ENCODE peak calls at places on chromosomes 12 and 14, in six cellular contexts. One of them, this sample, is unnamed.

GRCh38 chr12:106681210-106681609 is 93.3 kb upstream of the RIC8B start:
- DNase-seq in H9: no peak
- DNase-seq in IMR-90: no peak
- DNase-seq in mesenchymal stem cell: no peak
- DNase-seq in neuronal stem cell: no peak
- DNase-seq in H1: no peak
- DNase-seq in this sample: no peak

GRCh38 chr12:20421338-20421890 is 53.1 kb downstream of the PDE3A start:
- DNase-seq in H9: no peak
- DNase-seq in IMR-90: no peak
- DNase-seq in mesenchymal stem cell: no peak
- DNase-seq in neuronal stem cell: no peak
- DNase-seq in H1: no peak
- DNase-seq in this sample: no peak

GRCh38 chr12:57236224-57236924 is 6.9 kb downstream of the SHMT2 start:
- DNase-seq in H9: peak
- DNase-seq in IMR-90: no peak
- DNase-seq in mesenchymal stem cell: no peak
- DNase-seq in neuronal stem cell: no peak
- DNase-seq in H1: no peak
- DNase-seq in this sample: no peak

GRCh38 chr12:38934078-38934584 is 28.7 kb upstream of the CPNE8 start:
- DNase-seq in H9: no peak
- DNase-seq in IMR-90: no peak
- DNase-seq in mesenchymal stem cell: no peak
- DNase-seq in neuronal stem cell: no peak
- DNase-seq in H1: no peak
- DNase-seq in this sample: no peak

GRCh38 chr14:54048736-54049135 is 92.1 kb upstream of the BMP4 start:
- DNase-seq in H9: no peak
- DNase-seq in IMR-90: no peak
- DNase-seq in mesenchymal stem cell: no peak
- DNase-seq in neuronal stem cell: no peak
- DNase-seq in H1: no peak
- DNase-seq in this sample: no peak

GRCh38 chr14:90733139-90733808 is 83.0 kb downstream of the TTC7B start:
- DNase-seq in H9: no peak
- DNase-seq in IMR-90: no peak
- DNase-seq in mesenchymal stem cell: no peak
- DNase-seq in neuronal stem cell: no peak
- DNase-seq in H1: no peak
- DNase-seq in this sample: no peak

GRCh38 chr14:104697317-104697703 is 7.9 kb downstream of the INF2 start:
- DNase-seq in H9: no peak
- DNase-seq in IMR-90: no peak
- DNase-seq in mesenchymal stem cell: no peak
- DNase-seq in neuronal stem cell: no peak
- DNase-seq in H1: no peak
- DNase-seq in this sample: no peak

GRCh38 chr12:77163068-77163810 is 97.9 kb upstream of the E2F7 start:
- DNase-seq in H9: no peak
- DNase-seq in IMR-90: no peak
- DNase-seq in mesenchymal stem cell: no peak
- DNase-seq in neuronal stem cell: no peak
- DNase-seq in H1: no peak
- DNase-seq in this sample: no peak

GRCh38 chr14:86915416-86915815 is 1077.6 kb downstream of the GALC start:
- DNase-seq in H9: no peak
- DNase-seq in IMR-90: peak
- DNase-seq in mesenchymal stem cell: peak
- DNase-seq in neuronal stem cell: no peak
- DNase-seq in H1: no peak
- DNase-seq in this sample: no peak

GRCh38 chr14:84527706-84528105 is 1002.2 kb upstream of the FLRT2 start:
- DNase-seq in H9: no peak
- DNase-seq in IMR-90: no peak
- DNase-seq in mesenchymal stem cell: no peak
- DNase-seq in neuronal stem cell: no peak
- DNase-seq in H1: no peak
- DNase-seq in this sample: no peak

GRCh38 chr12:108614041-108614440 is 16.2 kb upstream of the TMEM119 start:
- DNase-seq in H9: no peak
- DNase-seq in IMR-90: no peak
- DNase-seq in mesenchymal stem cell: no peak
- DNase-seq in neuronal stem cell: no peak
- DNase-seq in H1: no peak
- DNase-seq in this sample: no peak

GRCh38 chr14:68925373-68925772 is 53.7 kb downstream of the ACTN1 start:
- DNase-seq in H9: no peak
- DNase-seq in IMR-90: no peak
- DNase-seq in mesenchymal stem cell: no peak
- DNase-seq in neuronal stem cell: no peak
- DNase-seq in H1: no peak
- DNase-seq in this sample: no peak

GRCh38 chr14:81776531-81776930 is 242.9 kb upstream of the SEL1L start:
- DNase-seq in H9: no peak
- DNase-seq in IMR-90: no peak
- DNase-seq in mesenchymal stem cell: no peak
- DNase-seq in neuronal stem cell: no peak
- DNase-seq in H1: no peak
- DNase-seq in this sample: no peak
- H3K14ac ChIP-seq in H9: no peak
- H3K14ac ChIP-seq in IMR-90: no peak
- H3K14ac ChIP-seq in mesenchymal stem cell: no peak
- H3K14ac ChIP-seq in neuronal stem cell: no peak
- H3K14ac ChIP-seq in H1: no peak
- H3K14ac ChIP-seq in this sample: no peak

GRCh38 chr14:42736408-42736807 is 1129.7 kb downstream of the LRFN5 start:
- DNase-seq in H9: no peak
- DNase-seq in IMR-90: no peak
- DNase-seq in mesenchymal stem cell: no peak
- DNase-seq in neuronal stem cell: no peak
- DNase-seq in H1: no peak
- DNase-seq in this sample: no peak
- H3K18ac ChIP-seq in H9: no peak
- H3K18ac ChIP-seq in IMR-90: no peak
- H3K18ac ChIP-seq in mesenchymal stem cell: no peak
- H3K18ac ChIP-seq in neuronal stem cell: no peak
- H3K18ac ChIP-seq in H1: no peak
- H3K18ac ChIP-seq in this sample: no peak

GRCh38 chr14:46691819-46692218 is 40.2 kb upstream of the RPL10L start:
- DNase-seq in H9: no peak
- DNase-seq in IMR-90: no peak
- DNase-seq in mesenchymal stem cell: no peak
- DNase-seq in neuronal stem cell: no peak
- DNase-seq in H1: no peak
- DNase-seq in this sample: no peak

DNA sequence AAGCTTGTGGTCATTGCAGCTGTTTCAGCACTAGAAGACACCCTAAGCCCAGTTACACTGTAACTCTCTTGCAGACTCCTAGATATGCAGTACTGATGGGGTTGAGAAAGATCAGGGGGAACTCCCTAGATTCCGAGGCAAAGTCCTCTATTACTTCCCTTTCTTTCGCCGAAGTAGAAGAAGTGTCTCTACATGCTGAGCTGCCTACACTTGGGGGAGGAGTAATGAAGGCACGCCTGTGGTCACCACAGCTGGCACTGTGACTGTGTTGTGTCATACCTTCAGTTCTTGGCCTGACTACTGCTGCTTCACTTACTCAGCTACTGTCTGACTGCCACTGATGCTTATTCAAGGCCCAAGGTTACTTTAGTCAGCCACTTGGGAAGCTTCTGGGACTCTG is 35.1 kb upstream of the RPL10L start:
- DNase-seq in H9: no peak
- DNase-seq in IMR-90: no peak
- DNase-seq in mesenchymal stem cell: peak
- DNase-seq in neuronal stem cell: no peak
- DNase-seq in H1: no peak
- DNase-seq in this sample: no peak
- H3K14ac ChIP-seq in H9: no peak
- H3K14ac ChIP-seq in IMR-90: no peak
- H3K14ac ChIP-seq in mesenchymal stem cell: no peak
- H3K14ac ChIP-seq in neuronal stem cell: no peak
- H3K14ac ChIP-seq in H1: no peak
- H3K14ac ChIP-seq in this sample: no peak

DNA sequence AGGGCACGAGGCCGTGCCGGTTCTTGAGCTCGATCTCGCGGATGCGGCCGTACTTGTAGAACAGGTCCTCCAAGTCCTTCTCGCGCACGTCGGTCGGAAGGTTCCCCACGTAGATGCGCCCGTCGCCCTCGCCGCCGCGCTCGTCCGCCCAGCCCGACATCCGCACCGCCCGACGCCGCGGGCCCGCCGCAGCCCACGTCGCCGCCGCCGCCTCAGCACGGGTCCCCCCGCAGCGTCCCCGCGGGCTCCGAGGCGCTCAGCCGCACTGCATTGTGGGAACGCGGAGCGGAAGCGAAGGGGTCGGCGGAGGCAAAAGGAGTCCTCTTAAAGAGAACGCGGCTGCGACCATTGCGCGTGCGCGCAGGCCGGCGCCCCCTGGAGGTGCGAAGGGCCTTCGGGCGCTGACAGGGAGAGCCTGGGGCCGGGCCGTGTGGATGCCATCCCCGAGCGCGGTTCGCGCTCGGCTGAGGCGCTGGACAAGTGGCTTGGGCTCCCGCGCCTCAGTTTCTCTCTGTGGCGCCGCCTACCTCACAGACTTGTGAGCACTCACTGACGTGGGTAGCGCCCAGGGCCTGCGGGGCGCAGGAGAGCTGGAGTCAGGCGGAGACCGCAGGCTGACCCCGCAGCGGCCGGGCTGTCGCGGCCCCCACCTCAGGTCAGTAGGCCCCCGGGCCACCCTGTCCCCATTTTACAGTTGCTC is at the start of gene SRSF9:
- DNase-seq in H9: peak
- DNase-seq in IMR-90: peak
- DNase-seq in mesenchymal stem cell: peak
- DNase-seq in neuronal stem cell: peak
- DNase-seq in H1: peak
- DNase-seq in this sample: peak
- H3K18ac ChIP-seq in H9: peak
- H3K18ac ChIP-seq in IMR-90: peak
- H3K18ac ChIP-seq in mesenchymal stem cell: peak
- H3K18ac ChIP-seq in neuronal stem cell: peak
- H3K18ac ChIP-seq in H1: peak
- H3K18ac ChIP-seq in this sample: peak

DNA sequence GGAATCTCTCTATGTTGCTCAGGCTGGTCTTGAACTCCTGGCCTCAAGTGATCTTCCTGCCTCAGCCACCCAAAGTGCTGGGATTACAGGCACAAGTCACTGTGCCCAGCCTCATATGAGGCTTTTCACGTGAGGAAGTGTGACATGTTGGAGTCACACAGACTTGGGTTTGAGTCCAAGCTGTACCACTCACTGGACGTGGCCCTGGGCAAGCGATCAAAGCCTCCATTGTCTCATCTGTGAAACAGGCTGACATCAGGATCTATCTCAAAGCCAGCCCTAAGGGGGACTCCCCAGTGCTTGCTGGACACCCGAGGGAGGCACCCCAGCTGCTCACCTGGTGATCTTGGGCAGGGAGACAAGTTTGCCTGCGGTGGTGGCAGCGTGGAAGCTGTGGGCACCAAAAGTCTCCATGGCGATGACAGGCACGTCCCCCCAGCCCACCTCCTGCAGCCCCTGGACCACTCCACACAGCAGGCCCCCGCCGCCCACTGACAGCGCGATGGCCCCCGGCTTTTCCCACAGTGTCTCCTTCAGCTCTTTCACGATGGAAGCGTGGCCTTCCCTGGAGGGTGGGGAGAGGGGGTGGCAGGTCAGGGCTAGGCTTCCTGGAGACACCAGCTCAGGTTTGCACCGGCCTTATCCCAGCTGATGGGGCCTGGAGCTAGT is 6.7 kb downstream of the SDS start:
- DNase-seq in H9: no peak
- DNase-seq in IMR-90: no peak
- DNase-seq in mesenchymal stem cell: no peak
- DNase-seq in neuronal stem cell: no peak
- DNase-seq in H1: no peak
- DNase-seq in this sample: no peak
- H3K14ac ChIP-seq in H9: no peak
- H3K14ac ChIP-seq in IMR-90: no peak
- H3K14ac ChIP-seq in mesenchymal stem cell: no peak
- H3K14ac ChIP-seq in neuronal stem cell: peak
- H3K14ac ChIP-seq in H1: no peak
- H3K14ac ChIP-seq in this sample: no peak